ENCODE peak calls at places on chromosomes 13 and 19, in ten cellular contexts. N is stimulated activated CD8-positive, alpha-beta memory T cell treated with anti-CD3 and anti-CD28 coated beads, Interleukin-4, amount 100 ng/mL, for 24 hours; F is breast epithelium; Y is left ventricle myocardium inferior; P is stimulated activated CD4-positive, alpha-beta T cell treated with anti-CD3 and anti-CD28 coated beads, Interleukin-12 subunit alpha, Interleukin-12 subunit beta, amount 100 ng/mL, for 4 hours; C is uterus; R is CD4-positive, alpha-beta T cell; V is T-helper 17 cell; E is activated T-cell treated with anti-CD3 and anti-CD28 coated beads, Interleukin-2, amount 50 U/mL, for 72 hours; I is memory B cell. M is an unnamed sample.

GRCh38 chr13:29587645-29588044 is 7.8 kb downstream of the SLC7A1 start:
- DNase-seq in V (no peak), F (no peak), C (peak), R (no peak), N (no peak), P (no peak), Y (no peak), E (no peak), I (no peak), M (no peak)

GRCh38 chr19:40612831-40613668 is 11.9 kb downstream of the LTBP4 start:
- DNase-seq in E (peak), I (peak), R (peak), C (no peak), V (peak), P (peak), F (no peak), N (peak), Y (no peak), M (peak)

GRCh38 chr19:6226012-6226411 is 53.8 kb downstream of the MLLT1 start:
- DNase-seq in C (no peak), V (no peak), I (no peak), N (no peak), Y (no peak), E (no peak), F (no peak), P (no peak), R (no peak), M (no peak)

GRCh38 chr13:30006246-30006645 is 155.8 kb upstream of the UBL3 start:
- DNase-seq in I (no peak), E (no peak), V (no peak), N (no peak), R (no peak), C (no peak), P (no peak), Y (no peak), F (no peak), M (no peak)

GRCh38 chr19:50482886-50483285 is 6.2 kb upstream of the GARIN5A start:
- DNase-seq in Y (no peak), E (no peak), V (no peak), I (no peak), F (no peak), N (no peak), R (no peak), P (no peak), C (no peak), M (no peak)

GRCh38 chr13:102504002-102504401 is 92.8 kb upstream of the TPP2 start:
- DNase-seq in I (no peak), C (no peak), P (no peak), N (no peak), V (no peak), Y (no peak), E (no peak), F (no peak), R (no peak), M (no peak)

GRCh38 chr19:9861503-9861902 is 26.4 kb downstream of the PIN1 start:
- DNase-seq in P (no peak), I (no peak), N (no peak), Y (no peak), C (no peak), E (no peak), R (no peak), F (no peak), V (no peak), M (no peak)

GRCh38 chr19:30253581-30253996 is 118.6 kb upstream of the ZNF536 start:
- DNase-seq in Y (no peak), R (no peak), I (no peak), N (no peak), E (no peak), C (no peak), P (no peak), V (no peak), F (no peak), M (no peak)

GRCh38 chr13:113646376-113646775 is 11.6 kb downstream of the ATP4B start:
- DNase-seq in Y (no peak), I (no peak), P (no peak), C (no peak), V (no peak), N (no peak), R (no peak), E (no peak), F (no peak), M (no peak)

GRCh38 chr19:35106291-35106583 is 9.4 kb upstream of the FXYD3 start:
- DNase-seq in P (no peak), I (no peak), V (no peak), R (no peak), N (no peak), F (no peak), Y (no peak), C (no peak), E (no peak), M (no peak)

GRCh38 chr13:42272776-42273175 is 824 bp downstream of the AKAP11 start:
- DNase-seq in V (no peak), P (no peak), I (no peak), Y (no peak), N (no peak), R (no peak), E (no peak), F (no peak), C (no peak), M (no peak)

GRCh38 chr13:85985791-85986190 is 186.6 kb upstream of the SLITRK6 start:
- DNase-seq in F (no peak), C (no peak), V (no peak), E (no peak), P (no peak), I (no peak), R (no peak), N (no peak), Y (no peak), M (no peak)

GRCh38 chr19:14383898-14384669 is 2.8 kb downstream of the ADGRE5 start:
- DNase-seq in R (no peak), N (peak), I (no peak), Y (no peak), P (peak), F (no peak), C (peak), V (peak), E (peak), M (peak)

GRCh38 chr13:51328488-51328887 is 11.0 kb upstream of the SERPINE3 start:
- DNase-seq in R (no peak), V (no peak), F (no peak), C (no peak), E (no peak), I (no peak), P (no peak), Y (no peak), N (no peak), M (no peak)

GRCh38 chr19:3270908-3271307 is 46.4 kb downstream of the CELF5 start:
- DNase-seq in V (no peak), Y (no peak), C (no peak), P (peak), I (no peak), N (peak), R (peak), E (peak), F (no peak), M (peak)

GRCh38 chr13:93861818-93862217 is 617.7 kb downstream of the DCT start:
- DNase-seq in V (no peak), P (no peak), R (no peak), N (no peak), I (no peak), E (no peak), F (no peak), Y (no peak), C (no peak), M (no peak)

GRCh38 chr19:32396046-32396652 is 9.4 kb upstream of the DPY19L3 start:
- DNase-seq in N (no peak), R (no peak), V (no peak), I (no peak), E (no peak), Y (no peak), F (no peak), P (no peak), C (no peak), M (no peak)

GRCh38 chr13:113820813-113821651 is 42.8 kb downstream of the GAS6 start:
- DNase-seq in V (no peak), P (no peak), N (no peak), E (no peak), F (peak), R (no peak), C (peak), Y (peak), I (no peak), M (peak)

GRCh38 chr19:36686365-36687213 is 823 bp upstream of the ZNF567 start:
- DNase-seq in V (no peak), Y (no peak), P (no peak), F (no peak), E (no peak), R (no peak), I (no peak), N (no peak), C (no peak), M (no peak)

GRCh38 chr13:41577437-41577836 is 120.1 kb downstream of the RGCC start:
- DNase-seq in C (peak), I (no peak), Y (peak), E (no peak), P (no peak), V (no peak), R (no peak), F (peak), N (no peak), M (no peak)

GRCh38 chr19:23542562-23542961 is 144.4 kb downstream of the ZNF675 start:
- DNase-seq in Y (no peak), P (no peak), R (no peak), N (no peak), E (no peak), C (no peak), I (no peak), V (no peak), F (no peak), M (no peak)

M was measured in erythroblast.